ENCODE peak calls at places on chromosomes 11 and 22, in six cellular contexts. D is OCI-LY7, J is IMR-90, T is tibial artery, P is heart left ventricle, G is adipocyte. M is an unnamed sample. For H3K4me1, the result is how much of the 10 kb centered on the place peaks cover.

GRCh38 chr22:10961043-10961860 is 4566.7 kb upstream of the OR11H1 start:
- DNase-seq in J (no peak), P (peak), D (no peak), G (no peak), T (no peak), M (no peak)

GRCh38 chr11:63888170-63889086 is 28.5 kb downstream of the RCOR2 start:
- DNase-seq in D (peak), G (no peak), P (peak), J (peak), T (peak), M (peak)

GRCh38 chr11:7252683-7253213 is 1.0 kb downstream of the SYT9 start:
- DNase-seq in G (no peak), D (no peak), J (no peak), T (no peak), P (no peak), M (no peak)

GRCh38 chr22:49575703-49576081 is 252.0 kb downstream of the BRD1 start:
- DNase-seq in G (no peak), D (no peak), T (no peak), J (no peak), P (no peak), M (no peak)

GRCh38 chr11:114921697-114922096 is 243.4 kb downstream of the NXPE2 start:
- DNase-seq in P (no peak), J (no peak), D (no peak), T (no peak), G (no peak), M (no peak)

GRCh38 chr11:6621711-6622211 is 2.5 kb upstream of the TPP1 start:
- DNase-seq in G (no peak), J (no peak), T (no peak), D (no peak), P (no peak), M (no peak)

GRCh38 chr22:43042101-43042780 is 27.3 kb upstream of the PACSIN2 start:
- DNase-seq in G (peak), P (no peak), T (no peak), J (peak), D (no peak), M (no peak)

GRCh38 chr22:30606455-30607299 is at the start of gene TCN2:
- DNase-seq in P (peak), D (no peak), T (peak), J (peak), G (peak), M (peak)

GRCh38 chr11:110479445-110480101 is 49.8 kb downstream of the FDX1 start:
- DNase-seq in D (peak), G (no peak), T (no peak), P (no peak), J (peak), M (no peak)

GRCh38 chr11:92765965-92766371 is 203.5 kb upstream of the MTNR1B start:
- DNase-seq in G (no peak), P (no peak), J (peak), T (peak), D (no peak), M (no peak)

GRCh38 chr11:27795955-27796861 is 96.0 kb upstream of the BDNF start:
- DNase-seq in P (no peak), G (peak), J (peak), T (no peak), D (no peak), M (no peak)

GRCh38 chr11:113591122-113591521 is 115.0 kb downstream of the TMPRSS5 start:
- DNase-seq in J (no peak), G (no peak), P (no peak), D (no peak), T (no peak), M (no peak)

GRCh38 chr11:67054851-67055523 is 1.7 kb upstream of the RHOD start:
- DNase-seq in G (peak), T (no peak), D (no peak), P (peak), J (peak), M (no peak)

GRCh38 chr11:67265633-67266423 is 445 bp upstream of the GRK2 start:
- DNase-seq in G (peak), T (no peak), P (peak), D (peak), J (peak), M (peak)

DNA sequence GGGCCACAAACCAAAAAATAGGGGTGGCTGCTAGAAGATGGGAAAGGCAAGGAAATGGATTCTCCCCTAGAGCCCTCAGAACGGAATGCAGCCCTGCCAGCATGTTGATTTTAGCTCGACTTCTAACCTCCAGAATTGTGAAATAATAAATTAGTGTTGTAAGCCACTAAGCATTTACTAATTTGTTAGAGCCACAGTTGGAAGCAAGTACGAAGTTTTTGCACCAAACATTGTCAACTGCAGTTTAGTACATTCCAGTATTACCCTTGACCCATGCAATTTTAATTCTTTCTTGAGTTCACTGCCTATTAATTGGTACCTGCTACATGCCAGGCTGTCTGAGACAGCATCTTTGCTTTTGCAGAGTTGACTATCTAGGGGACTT is 32.2 kb downstream of the PARVA start:
- DNase-seq in P (no peak), D (no peak), J (peak), T (no peak), G (peak), M (no peak)
- H3K4me1 ChIP-seq in P (under half), D (under half), J (under half), T (half or more), G (half or more), M (under half)

GRCh38 chr11:829116-829945 is 1.6 kb downstream of the CRACR2B start:
- DNase-seq in G (no peak), J (no peak), P (no peak), D (no peak), T (no peak), M (no peak)
- H3K4me3 ChIP-seq in G (peak), J (no peak), P (peak), D (peak), T (peak), M (no peak)

GRCh38 chr22:34812631-34813030 is 253.3 kb upstream of the ISX start:
- DNase-seq in J (no peak), P (no peak), G (no peak), D (no peak), T (no peak), M (no peak)
- H3K4me1 ChIP-seq in J (under half), P (under half), G (under half), D (under half), T (under half), M (under half)

GRCh38 chr22:41909290-41910049 is 5.4 kb downstream of the SHISA8 start:
- DNase-seq in P (no peak), G (no peak), T (no peak), D (peak), J (no peak), M (no peak)
- H3K4me3 ChIP-seq in P (peak), G (no peak), T (peak), D (no peak), J (no peak), M (no peak)

DNA sequence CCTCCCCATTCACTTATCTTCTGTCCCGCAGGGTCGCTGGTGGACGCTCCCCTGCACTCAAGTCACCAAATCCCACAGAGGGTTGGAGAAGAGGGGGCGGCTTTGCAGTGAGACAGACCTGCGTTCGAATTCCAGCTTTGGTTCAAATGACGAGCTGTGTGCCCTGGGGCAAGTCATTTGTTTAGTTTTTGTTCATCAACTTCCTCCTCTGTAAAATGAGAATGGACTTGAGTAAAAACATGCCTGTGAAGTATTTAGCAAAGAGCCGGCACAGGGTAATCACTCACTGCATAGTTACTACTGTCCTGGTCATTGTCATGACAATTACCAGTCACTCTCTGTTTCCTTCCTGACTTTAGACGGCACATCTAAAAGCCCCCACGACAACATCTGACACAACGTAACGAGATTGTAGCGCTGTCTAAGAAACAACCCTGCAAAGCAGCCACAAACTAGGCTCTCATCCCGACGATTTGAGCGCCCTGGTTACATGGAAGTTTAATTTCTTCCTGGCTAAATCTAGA is 231.5 kb upstream of the B3GAT1 start:
- DNase-seq in T (no peak), P (no peak), D (no peak), J (no peak), G (no peak), M (no peak)
- H3K4me1 ChIP-seq in T (under half), P (under half), D (under half), J (under half), G (under half), M (under half)